ENCODE peak calls at places on chromosome 19, in ten cellular contexts. One of them, this sample, is unnamed.

GRCh38 chr19:29881386-29881785 is 60.7 kb upstream of the URI1 start:
- DNase-seq in kidney epithelial cell: no peak
- DNase-seq in aorta: no peak
- DNase-seq in stimulated activated CD8-positive, alpha-beta memory T cell treated with anti-CD3 and anti-CD28 coated beads, Interleukin-2, amount 100 ng/mL, for 1 hour: no peak
- DNase-seq in amygdala: no peak
- DNase-seq in nucleus accumbens: no peak
- DNase-seq in NCI-H146: no peak
- DNase-seq in activated naive CD4-positive, alpha-beta T cell treated with anti-CD3 and anti-CD28 coated beads for 36 hours: no peak
- DNase-seq in frontal cortex: no peak
- DNase-seq in astrocyte of the spinal cord: no peak
- DNase-seq in this sample: no peak

GRCh38 chr19:51263808-51264207 is 12.9 kb downstream of the SIGLECL1 start:
- DNase-seq in kidney epithelial cell: no peak
- DNase-seq in aorta: no peak
- DNase-seq in stimulated activated CD8-positive, alpha-beta memory T cell treated with anti-CD3 and anti-CD28 coated beads, Interleukin-2, amount 100 ng/mL, for 1 hour: no peak
- DNase-seq in amygdala: no peak
- DNase-seq in nucleus accumbens: no peak
- DNase-seq in NCI-H146: no peak
- DNase-seq in activated naive CD4-positive, alpha-beta T cell treated with anti-CD3 and anti-CD28 coated beads for 36 hours: no peak
- DNase-seq in frontal cortex: no peak
- DNase-seq in astrocyte of the spinal cord: no peak
- DNase-seq in this sample: no peak

GRCh38 chr19:46901701-46902401 is 41.1 kb downstream of the ARHGAP35 start:
- DNase-seq in kidney epithelial cell: no peak
- DNase-seq in aorta: no peak
- DNase-seq in stimulated activated CD8-positive, alpha-beta memory T cell treated with anti-CD3 and anti-CD28 coated beads, Interleukin-2, amount 100 ng/mL, for 1 hour: no peak
- DNase-seq in amygdala: no peak
- DNase-seq in nucleus accumbens: no peak
- DNase-seq in NCI-H146: no peak
- DNase-seq in activated naive CD4-positive, alpha-beta T cell treated with anti-CD3 and anti-CD28 coated beads for 36 hours: no peak
- DNase-seq in frontal cortex: no peak
- DNase-seq in astrocyte of the spinal cord: peak
- DNase-seq in this sample: no peak

GRCh38 chr19:19113040-19113541 is 25.2 kb downstream of the TMEM161A start:
- DNase-seq in kidney epithelial cell: no peak
- DNase-seq in aorta: no peak
- DNase-seq in stimulated activated CD8-positive, alpha-beta memory T cell treated with anti-CD3 and anti-CD28 coated beads, Interleukin-2, amount 100 ng/mL, for 1 hour: no peak
- DNase-seq in amygdala: no peak
- DNase-seq in nucleus accumbens: no peak
- DNase-seq in NCI-H146: peak
- DNase-seq in activated naive CD4-positive, alpha-beta T cell treated with anti-CD3 and anti-CD28 coated beads for 36 hours: no peak
- DNase-seq in frontal cortex: no peak
- DNase-seq in astrocyte of the spinal cord: peak
- DNase-seq in this sample: no peak

GRCh38 chr19:33396701-33397535 is 23.4 kb downstream of the CEBPG start:
- DNase-seq in kidney epithelial cell: no peak
- DNase-seq in aorta: peak
- DNase-seq in stimulated activated CD8-positive, alpha-beta memory T cell treated with anti-CD3 and anti-CD28 coated beads, Interleukin-2, amount 100 ng/mL, for 1 hour: no peak
- DNase-seq in amygdala: no peak
- DNase-seq in nucleus accumbens: no peak
- DNase-seq in NCI-H146: no peak
- DNase-seq in activated naive CD4-positive, alpha-beta T cell treated with anti-CD3 and anti-CD28 coated beads for 36 hours: no peak
- DNase-seq in frontal cortex: no peak
- DNase-seq in astrocyte of the spinal cord: peak
- DNase-seq in this sample: no peak

GRCh38 chr19:53772943-53773342 is 51.2 kb downstream of the NLRP12 start:
- DNase-seq in kidney epithelial cell: no peak
- DNase-seq in aorta: no peak
- DNase-seq in stimulated activated CD8-positive, alpha-beta memory T cell treated with anti-CD3 and anti-CD28 coated beads, Interleukin-2, amount 100 ng/mL, for 1 hour: peak
- DNase-seq in amygdala: no peak
- DNase-seq in nucleus accumbens: peak
- DNase-seq in NCI-H146: peak
- DNase-seq in activated naive CD4-positive, alpha-beta T cell treated with anti-CD3 and anti-CD28 coated beads for 36 hours: peak
- DNase-seq in frontal cortex: peak
- DNase-seq in astrocyte of the spinal cord: peak
- DNase-seq in this sample: peak

GRCh38 chr19:33407716-33408115 is 34.2 kb downstream of the CEBPG start:
- DNase-seq in kidney epithelial cell: no peak
- DNase-seq in aorta: peak
- DNase-seq in stimulated activated CD8-positive, alpha-beta memory T cell treated with anti-CD3 and anti-CD28 coated beads, Interleukin-2, amount 100 ng/mL, for 1 hour: no peak
- DNase-seq in amygdala: no peak
- DNase-seq in nucleus accumbens: no peak
- DNase-seq in NCI-H146: no peak
- DNase-seq in activated naive CD4-positive, alpha-beta T cell treated with anti-CD3 and anti-CD28 coated beads for 36 hours: no peak
- DNase-seq in frontal cortex: no peak
- DNase-seq in astrocyte of the spinal cord: no peak
- DNase-seq in this sample: no peak

GRCh38 chr19:1040476-1041271 is 767 bp downstream of the ABCA7 start:
- DNase-seq in kidney epithelial cell: peak
- DNase-seq in aorta: peak
- DNase-seq in stimulated activated CD8-positive, alpha-beta memory T cell treated with anti-CD3 and anti-CD28 coated beads, Interleukin-2, amount 100 ng/mL, for 1 hour: peak
- DNase-seq in amygdala: peak
- DNase-seq in nucleus accumbens: peak
- DNase-seq in NCI-H146: peak
- DNase-seq in activated naive CD4-positive, alpha-beta T cell treated with anti-CD3 and anti-CD28 coated beads for 36 hours: peak
- DNase-seq in frontal cortex: peak
- DNase-seq in astrocyte of the spinal cord: peak
- DNase-seq in this sample: peak

GRCh38 chr19:34428549-34429285 is 536 bp downstream of the UBA2 start:
- DNase-seq in kidney epithelial cell: no peak
- DNase-seq in aorta: peak
- DNase-seq in stimulated activated CD8-positive, alpha-beta memory T cell treated with anti-CD3 and anti-CD28 coated beads, Interleukin-2, amount 100 ng/mL, for 1 hour: no peak
- DNase-seq in amygdala: peak
- DNase-seq in nucleus accumbens: peak
- DNase-seq in NCI-H146: peak
- DNase-seq in activated naive CD4-positive, alpha-beta T cell treated with anti-CD3 and anti-CD28 coated beads for 36 hours: peak
- DNase-seq in frontal cortex: no peak
- DNase-seq in astrocyte of the spinal cord: peak
- DNase-seq in this sample: no peak

GRCh38 chr19:55473613-55474012 is 2.8 kb upstream of the ZNF628 start:
- DNase-seq in kidney epithelial cell: peak
- DNase-seq in aorta: no peak
- DNase-seq in stimulated activated CD8-positive, alpha-beta memory T cell treated with anti-CD3 and anti-CD28 coated beads, Interleukin-2, amount 100 ng/mL, for 1 hour: no peak
- DNase-seq in amygdala: no peak
- DNase-seq in nucleus accumbens: no peak
- DNase-seq in NCI-H146: peak
- DNase-seq in activated naive CD4-positive, alpha-beta T cell treated with anti-CD3 and anti-CD28 coated beads for 36 hours: no peak
- DNase-seq in frontal cortex: no peak
- DNase-seq in astrocyte of the spinal cord: peak
- DNase-seq in this sample: no peak

GRCh38 chr19:13095934-13096890 is 6.4 kb downstream of the LYL1 start:
- DNase-seq in kidney epithelial cell: no peak
- DNase-seq in aorta: peak
- DNase-seq in stimulated activated CD8-positive, alpha-beta memory T cell treated with anti-CD3 and anti-CD28 coated beads, Interleukin-2, amount 100 ng/mL, for 1 hour: no peak
- DNase-seq in amygdala: no peak
- DNase-seq in nucleus accumbens: no peak
- DNase-seq in NCI-H146: peak
- DNase-seq in activated naive CD4-positive, alpha-beta T cell treated with anti-CD3 and anti-CD28 coated beads for 36 hours: peak
- DNase-seq in frontal cortex: no peak
- DNase-seq in astrocyte of the spinal cord: no peak
- DNase-seq in this sample: no peak

GRCh38 chr19:8208119-8208709 is 956 bp upstream of the CERS4 start:
- DNase-seq in kidney epithelial cell: no peak
- DNase-seq in aorta: no peak
- DNase-seq in stimulated activated CD8-positive, alpha-beta memory T cell treated with anti-CD3 and anti-CD28 coated beads, Interleukin-2, amount 100 ng/mL, for 1 hour: no peak
- DNase-seq in amygdala: peak
- DNase-seq in nucleus accumbens: peak
- DNase-seq in NCI-H146: no peak
- DNase-seq in activated naive CD4-positive, alpha-beta T cell treated with anti-CD3 and anti-CD28 coated beads for 36 hours: no peak
- DNase-seq in frontal cortex: peak
- DNase-seq in astrocyte of the spinal cord: no peak
- DNase-seq in this sample: no peak

GRCh38 chr19:13262450-13262849 is 112.2 kb downstream of the IER2 start:
- DNase-seq in kidney epithelial cell: peak
- DNase-seq in aorta: no peak
- DNase-seq in stimulated activated CD8-positive, alpha-beta memory T cell treated with anti-CD3 and anti-CD28 coated beads, Interleukin-2, amount 100 ng/mL, for 1 hour: no peak
- DNase-seq in amygdala: no peak
- DNase-seq in nucleus accumbens: no peak
- DNase-seq in NCI-H146: peak
- DNase-seq in activated naive CD4-positive, alpha-beta T cell treated with anti-CD3 and anti-CD28 coated beads for 36 hours: no peak
- DNase-seq in frontal cortex: peak
- DNase-seq in astrocyte of the spinal cord: peak
- DNase-seq in this sample: no peak